ENCODE peak calls at places on chromosomes 16 and 17, in six cellular contexts. One of them, this sample, is unnamed.

GRCh38 chr17:72346306-72346705 is 225.5 kb downstream of the SOX9 start:
- DNase-seq in caudate nucleus: no peak
- DNase-seq in posterior vena cava: no peak
- DNase-seq in activated CD8-positive, alpha-beta T cell treated with anti-CD3 and anti-CD28 coated beads, Interleukin-2, amount 10 ng/mL, durations not matched to agents 7 days and 5 days: no peak
- DNase-seq in GM13977: no peak
- DNase-seq in RCC 7860: no peak
- DNase-seq in this sample: no peak

GRCh38 chr17:77285594-77286390 is 145.0 kb downstream of the SEC14L1 start:
- DNase-seq in RCC 7860: peak
- DNase-seq in GM13977: no peak
- DNase-seq in activated CD8-positive, alpha-beta T cell treated with anti-CD3 and anti-CD28 coated beads, Interleukin-2, amount 10 ng/mL, durations not matched to agents 7 days and 5 days: no peak
- DNase-seq in posterior vena cava: peak
- DNase-seq in caudate nucleus: no peak
- DNase-seq in this sample: no peak

GRCh38 chr16:89727406-89728120 is 6.2 kb downstream of the ZNF276 start:
- DNase-seq in activated CD8-positive, alpha-beta T cell treated with anti-CD3 and anti-CD28 coated beads, Interleukin-2, amount 10 ng/mL, durations not matched to agents 7 days and 5 days: no peak
- DNase-seq in RCC 7860: no peak
- DNase-seq in caudate nucleus: no peak
- DNase-seq in GM13977: no peak
- DNase-seq in posterior vena cava: no peak
- DNase-seq in this sample: no peak

GRCh38 chr16:83420206-83420760 is 387.5 kb upstream of the HSBP1 start:
- DNase-seq in RCC 7860: no peak
- DNase-seq in posterior vena cava: no peak
- DNase-seq in activated CD8-positive, alpha-beta T cell treated with anti-CD3 and anti-CD28 coated beads, Interleukin-2, amount 10 ng/mL, durations not matched to agents 7 days and 5 days: no peak
- DNase-seq in GM13977: no peak
- DNase-seq in caudate nucleus: no peak
- DNase-seq in this sample: no peak

GRCh38 chr16:1145383-1146100 is 7.4 kb upstream of the CACNA1H start:
- DNase-seq in activated CD8-positive, alpha-beta T cell treated with anti-CD3 and anti-CD28 coated beads, Interleukin-2, amount 10 ng/mL, durations not matched to agents 7 days and 5 days: no peak
- DNase-seq in caudate nucleus: no peak
- DNase-seq in GM13977: no peak
- DNase-seq in RCC 7860: no peak
- DNase-seq in posterior vena cava: no peak
- DNase-seq in this sample: no peak

GRCh38 chr17:67385122-67385988 is 8.3 kb downstream of the PITPNC1 start:
- DNase-seq in GM13977: no peak
- DNase-seq in RCC 7860: no peak
- DNase-seq in activated CD8-positive, alpha-beta T cell treated with anti-CD3 and anti-CD28 coated beads, Interleukin-2, amount 10 ng/mL, durations not matched to agents 7 days and 5 days: no peak
- DNase-seq in caudate nucleus: no peak
- DNase-seq in posterior vena cava: no peak
- DNase-seq in this sample: no peak

GRCh38 chr16:57391708-57392107 is 12.9 kb upstream of the CCL17 start:
- DNase-seq in caudate nucleus: no peak
- DNase-seq in RCC 7860: no peak
- DNase-seq in activated CD8-positive, alpha-beta T cell treated with anti-CD3 and anti-CD28 coated beads, Interleukin-2, amount 10 ng/mL, durations not matched to agents 7 days and 5 days: no peak
- DNase-seq in posterior vena cava: no peak
- DNase-seq in GM13977: no peak
- DNase-seq in this sample: no peak

GRCh38 chr16:53804467-53804866 is 100.5 kb downstream of the FTO start:
- DNase-seq in caudate nucleus: no peak
- DNase-seq in RCC 7860: no peak
- DNase-seq in GM13977: no peak
- DNase-seq in activated CD8-positive, alpha-beta T cell treated with anti-CD3 and anti-CD28 coated beads, Interleukin-2, amount 10 ng/mL, durations not matched to agents 7 days and 5 days: no peak
- DNase-seq in posterior vena cava: no peak
- DNase-seq in this sample: no peak

GRCh38 chr17:969767-970387 is 9.7 kb downstream of the NXN start:
- DNase-seq in posterior vena cava: no peak
- DNase-seq in RCC 7860: no peak
- DNase-seq in caudate nucleus: no peak
- DNase-seq in activated CD8-positive, alpha-beta T cell treated with anti-CD3 and anti-CD28 coated beads, Interleukin-2, amount 10 ng/mL, durations not matched to agents 7 days and 5 days: no peak
- DNase-seq in GM13977: no peak
- DNase-seq in this sample: no peak

GRCh38 chr17:71633391-71633849 is 487.4 kb upstream of the SOX9 start:
- DNase-seq in RCC 7860: peak
- DNase-seq in caudate nucleus: no peak
- DNase-seq in activated CD8-positive, alpha-beta T cell treated with anti-CD3 and anti-CD28 coated beads, Interleukin-2, amount 10 ng/mL, durations not matched to agents 7 days and 5 days: no peak
- DNase-seq in posterior vena cava: no peak
- DNase-seq in GM13977: no peak
- DNase-seq in this sample: no peak

GRCh38 chr16:11225677-11226549 is 30.1 kb downstream of the SOCS1 start:
- DNase-seq in posterior vena cava: no peak
- DNase-seq in caudate nucleus: no peak
- DNase-seq in GM13977: no peak
- DNase-seq in activated CD8-positive, alpha-beta T cell treated with anti-CD3 and anti-CD28 coated beads, Interleukin-2, amount 10 ng/mL, durations not matched to agents 7 days and 5 days: peak
- DNase-seq in RCC 7860: no peak
- DNase-seq in this sample: no peak

GRCh38 chr17:8161289-8162231 is 1.2 kb downstream of the VAMP2 start:
- DNase-seq in posterior vena cava: no peak
- DNase-seq in caudate nucleus: no peak
- DNase-seq in GM13977: no peak
- DNase-seq in RCC 7860: no peak
- DNase-seq in activated CD8-positive, alpha-beta T cell treated with anti-CD3 and anti-CD28 coated beads, Interleukin-2, amount 10 ng/mL, durations not matched to agents 7 days and 5 days: no peak
- DNase-seq in this sample: no peak

GRCh38 chr16:48123104-48123788 is 32.5 kb downstream of the ABCC12 start:
- DNase-seq in caudate nucleus: peak
- DNase-seq in RCC 7860: peak
- DNase-seq in GM13977: peak
- DNase-seq in posterior vena cava: no peak
- DNase-seq in activated CD8-positive, alpha-beta T cell treated with anti-CD3 and anti-CD28 coated beads, Interleukin-2, amount 10 ng/mL, durations not matched to agents 7 days and 5 days: peak
- DNase-seq in this sample: peak

GRCh38 chr17:31058958-31059357 is 35.8 kb upstream of the NF1 start:
- DNase-seq in caudate nucleus: no peak
- DNase-seq in activated CD8-positive, alpha-beta T cell treated with anti-CD3 and anti-CD28 coated beads, Interleukin-2, amount 10 ng/mL, durations not matched to agents 7 days and 5 days: no peak
- DNase-seq in GM13977: no peak
- DNase-seq in posterior vena cava: no peak
- DNase-seq in RCC 7860: no peak
- DNase-seq in this sample: no peak

GRCh38 chr17:47864791-47865216 is 13.8 kb upstream of the SP6 start:
- DNase-seq in RCC 7860: no peak
- DNase-seq in posterior vena cava: no peak
- DNase-seq in GM13977: no peak
- DNase-seq in caudate nucleus: no peak
- DNase-seq in activated CD8-positive, alpha-beta T cell treated with anti-CD3 and anti-CD28 coated beads, Interleukin-2, amount 10 ng/mL, durations not matched to agents 7 days and 5 days: no peak
- DNase-seq in this sample: no peak

GRCh38 chr16:53852678-53853077 is 148.7 kb downstream of the FTO start:
- DNase-seq in posterior vena cava: no peak
- DNase-seq in activated CD8-positive, alpha-beta T cell treated with anti-CD3 and anti-CD28 coated beads, Interleukin-2, amount 10 ng/mL, durations not matched to agents 7 days and 5 days: no peak
- DNase-seq in caudate nucleus: no peak
- DNase-seq in GM13977: no peak
- DNase-seq in RCC 7860: no peak
- DNase-seq in this sample: no peak